ENCODE peak calls at places on chromosome 6, in six cellular contexts. R, K, A, N, D and H are unnamed samples.

GRCh38 chr6:41682497-41682961 is 44.3 kb downstream of the MDFI start:
- DNase-seq in R (no peak), K (no peak), A (no peak), N (no peak), D (no peak), H (no peak)

GRCh38 chr6:145544514-145544913 is 190.8 kb downstream of the EPM2A start:
- DNase-seq in R (no peak), K (no peak), A (no peak), N (no peak), D (no peak), H (no peak)

GRCh38 chr6:40312213-40313015 is 274.8 kb downstream of the LRFN2 start:
- DNase-seq in R (no peak), K (no peak), A (no peak), N (no peak), D (no peak), H (no peak)

GRCh38 chr6:159008656-159009288 is 8.8 kb upstream of the RSPH3 start:
- DNase-seq in R (no peak), K (peak; percentile 47), A (peak; percentile 12), N (no peak), D (no peak), H (no peak)

GRCh38 chr6:109059591-109060021 is 35.0 kb downstream of the SESN1 start:
- DNase-seq in R (no peak), K (peak; percentile 72), A (no peak), N (no peak), D (no peak), H (no peak)

GRCh38 chr6:160358225-160359119 is 10.3 kb downstream of the SLC22A3 start:
- DNase-seq in R (no peak), K (no peak), A (no peak), N (no peak), D (no peak), H (no peak)

GRCh38 chr6:156449128-156449527 is 328.1 kb upstream of the ARID1B start:
- DNase-seq in R (no peak), K (no peak), A (peak; percentile 64), N (no peak), D (no peak), H (no peak)

GRCh38 chr6:38187688-38188590 is 368.4 kb downstream of the ZFAND3 start:
- DNase-seq in R (no peak), K (no peak), A (no peak), N (no peak), D (no peak), H (no peak)

GRCh38 chr6:24844903-24845302 is 46.2 kb upstream of the ARMH2 start:
- DNase-seq in R (no peak), K (no peak), A (no peak), N (no peak), D (no peak), H (no peak)